ENCODE peak calls at places on chromosomes 12 and 14, in five cellular contexts. One of them, this sample, is unnamed.

GRCh38 chr14:68780358-68781160 is 12.3 kb downstream of the ZFP36L1 start:
- DNase-seq in aorta: peak; percentile 86
- DNase-seq in right atrium auricular region: peak; percentile 82
- DNase-seq in dorsolateral prefrontal cortex: no peak
- DNase-seq in CD4-positive, CD25-positive, alpha-beta regulatory T cell: peak; percentile 20
- DNase-seq in this sample: peak; percentile 90

GRCh38 chr12:2624543-2625266 is 170.1 kb upstream of the FKBP4 start:
- DNase-seq in CD4-positive, CD25-positive, alpha-beta regulatory T cell: no peak
- DNase-seq in right atrium auricular region: no peak
- DNase-seq in dorsolateral prefrontal cortex: no peak
- DNase-seq in aorta: no peak
- DNase-seq in this sample: no peak

GRCh38 chr12:24499151-24500146 is 449.5 kb downstream of the BCAT1 start:
- DNase-seq in aorta: no peak
- DNase-seq in dorsolateral prefrontal cortex: no peak
- DNase-seq in CD4-positive, CD25-positive, alpha-beta regulatory T cell: no peak
- DNase-seq in right atrium auricular region: no peak
- DNase-seq in this sample: peak; percentile 26

GRCh38 chr14:24196071-24197061 is 1.1 kb upstream of the TM9SF1 start:
- DNase-seq in CD4-positive, CD25-positive, alpha-beta regulatory T cell: no peak
- DNase-seq in right atrium auricular region: no peak
- DNase-seq in dorsolateral prefrontal cortex: no peak
- DNase-seq in aorta: no peak
- DNase-seq in this sample: no peak

GRCh38 chr12:21169878-21170472 is 39.0 kb downstream of the SLCO1B1 start:
- DNase-seq in CD4-positive, CD25-positive, alpha-beta regulatory T cell: no peak
- DNase-seq in dorsolateral prefrontal cortex: no peak
- DNase-seq in right atrium auricular region: no peak
- DNase-seq in aorta: no peak
- DNase-seq in this sample: peak; percentile 42

GRCh38 chr12:31325524-31325875 is 450 bp downstream of the SINHCAF start:
- DNase-seq in right atrium auricular region: no peak
- DNase-seq in dorsolateral prefrontal cortex: no peak
- DNase-seq in CD4-positive, CD25-positive, alpha-beta regulatory T cell: no peak
- DNase-seq in aorta: peak; percentile 49
- DNase-seq in this sample: peak; percentile 70

GRCh38 chr14:80425686-80426085 is 214.4 kb upstream of the DIO2 start:
- DNase-seq in aorta: no peak
- DNase-seq in right atrium auricular region: no peak
- DNase-seq in dorsolateral prefrontal cortex: no peak
- DNase-seq in CD4-positive, CD25-positive, alpha-beta regulatory T cell: no peak
- DNase-seq in this sample: no peak

GRCh38 chr12:19520646-19521045 is 81.4 kb downstream of the AEBP2 start:
- DNase-seq in dorsolateral prefrontal cortex: no peak
- DNase-seq in right atrium auricular region: no peak
- DNase-seq in aorta: no peak
- DNase-seq in CD4-positive, CD25-positive, alpha-beta regulatory T cell: no peak
- DNase-seq in this sample: no peak

GRCh38 chr14:51821822-51822221 is 38.6 kb upstream of the GNG2 start:
- DNase-seq in CD4-positive, CD25-positive, alpha-beta regulatory T cell: no peak
- DNase-seq in right atrium auricular region: no peak
- DNase-seq in aorta: no peak
- DNase-seq in dorsolateral prefrontal cortex: no peak
- DNase-seq in this sample: no peak

GRCh38 chr12:116196226-116196625 is 81.3 kb downstream of the MED13L start:
- DNase-seq in CD4-positive, CD25-positive, alpha-beta regulatory T cell: no peak
- DNase-seq in right atrium auricular region: no peak
- DNase-seq in aorta: no peak
- DNase-seq in dorsolateral prefrontal cortex: no peak
- DNase-seq in this sample: no peak

GRCh38 chr14:40796168-40796567 is 810.5 kb upstream of the LRFN5 start:
- DNase-seq in aorta: no peak
- DNase-seq in CD4-positive, CD25-positive, alpha-beta regulatory T cell: no peak
- DNase-seq in dorsolateral prefrontal cortex: no peak
- DNase-seq in right atrium auricular region: no peak
- DNase-seq in this sample: no peak

GRCh38 chr12:128513831-128514230 is 246.9 kb downstream of the TMEM132C start:
- DNase-seq in CD4-positive, CD25-positive, alpha-beta regulatory T cell: no peak
- DNase-seq in dorsolateral prefrontal cortex: no peak
- DNase-seq in right atrium auricular region: no peak
- DNase-seq in aorta: no peak
- DNase-seq in this sample: no peak
- H3K4me3 ChIP-seq in CD4-positive, CD25-positive, alpha-beta regulatory T cell: no peak overlapping the region
- H3K4me3 ChIP-seq in dorsolateral prefrontal cortex: no peak overlapping the region
- H3K4me3 ChIP-seq in right atrium auricular region: no peak overlapping the region
- H3K4me3 ChIP-seq in aorta: no peak overlapping the region
- H3K4me3 ChIP-seq in this sample: no peak overlapping the region

GRCh38 chr12:131130311-131130911 is 176.7 kb downstream of the ADGRD1 start:
- DNase-seq in dorsolateral prefrontal cortex: no peak
- DNase-seq in right atrium auricular region: no peak
- DNase-seq in CD4-positive, CD25-positive, alpha-beta regulatory T cell: no peak
- DNase-seq in aorta: no peak
- DNase-seq in this sample: no peak
- H3K27ac ChIP-seq in dorsolateral prefrontal cortex: no peak overlapping the region
- H3K27ac ChIP-seq in right atrium auricular region: no peak overlapping the region
- H3K27ac ChIP-seq in CD4-positive, CD25-positive, alpha-beta regulatory T cell: no peak overlapping the region
- H3K27ac ChIP-seq in aorta: no peak overlapping the region
- H3K27ac ChIP-seq in this sample: no peak overlapping the region

DNA sequence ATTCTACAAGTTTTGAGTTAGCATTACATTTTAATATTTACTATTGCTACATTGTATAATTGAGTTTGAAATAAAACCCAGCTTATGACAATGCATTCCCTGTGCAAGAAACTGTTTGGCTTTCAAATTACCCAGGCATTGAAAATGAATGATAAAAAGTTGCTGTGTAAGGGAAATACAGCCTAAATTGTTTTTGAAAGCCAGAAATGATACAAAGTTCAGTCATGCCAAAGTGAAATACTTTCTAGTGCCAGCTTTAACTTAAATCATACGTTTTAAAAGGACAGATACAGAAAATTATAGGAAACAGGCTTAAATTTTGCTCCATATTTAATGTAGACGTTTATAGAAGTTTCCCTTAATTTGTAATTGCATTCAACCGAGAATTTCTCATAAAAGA is 2.8 kb downstream of the MGAT2 start:
- DNase-seq in right atrium auricular region: no peak
- DNase-seq in aorta: no peak
- DNase-seq in dorsolateral prefrontal cortex: no peak
- DNase-seq in CD4-positive, CD25-positive, alpha-beta regulatory T cell: no peak
- DNase-seq in this sample: no peak
- H3K4me3 ChIP-seq in right atrium auricular region: no peak overlapping the region
- H3K4me3 ChIP-seq in aorta: no peak overlapping the region
- H3K4me3 ChIP-seq in dorsolateral prefrontal cortex: peak overlapping the region; percentile 98
- H3K4me3 ChIP-seq in CD4-positive, CD25-positive, alpha-beta regulatory T cell: peak overlapping the region; percentile 83
- H3K4me3 ChIP-seq in this sample: no peak overlapping the region

GRCh38 chr12:52909256-52909655 is 4.4 kb upstream of the KRT8 start:
- DNase-seq in aorta: no peak
- DNase-seq in right atrium auricular region: no peak
- DNase-seq in CD4-positive, CD25-positive, alpha-beta regulatory T cell: no peak
- DNase-seq in dorsolateral prefrontal cortex: no peak
- DNase-seq in this sample: no peak

GRCh38 chr12:52909796-52910195 is 4.9 kb upstream of the KRT8 start:
- DNase-seq in aorta: no peak
- DNase-seq in dorsolateral prefrontal cortex: no peak
- DNase-seq in right atrium auricular region: no peak
- DNase-seq in CD4-positive, CD25-positive, alpha-beta regulatory T cell: no peak
- DNase-seq in this sample: no peak

GRCh38 chr12:52906049-52906645 is 1.3 kb upstream of the KRT8 start:
- DNase-seq in dorsolateral prefrontal cortex: no peak
- DNase-seq in CD4-positive, CD25-positive, alpha-beta regulatory T cell: no peak
- DNase-seq in aorta: no peak
- DNase-seq in right atrium auricular region: no peak
- DNase-seq in this sample: no peak

GRCh38 chr12:52910248-52910883 is 5.5 kb upstream of the KRT8 start:
- DNase-seq in right atrium auricular region: no peak
- DNase-seq in CD4-positive, CD25-positive, alpha-beta regulatory T cell: no peak
- DNase-seq in aorta: no peak
- DNase-seq in dorsolateral prefrontal cortex: no peak
- DNase-seq in this sample: no peak

DNA sequence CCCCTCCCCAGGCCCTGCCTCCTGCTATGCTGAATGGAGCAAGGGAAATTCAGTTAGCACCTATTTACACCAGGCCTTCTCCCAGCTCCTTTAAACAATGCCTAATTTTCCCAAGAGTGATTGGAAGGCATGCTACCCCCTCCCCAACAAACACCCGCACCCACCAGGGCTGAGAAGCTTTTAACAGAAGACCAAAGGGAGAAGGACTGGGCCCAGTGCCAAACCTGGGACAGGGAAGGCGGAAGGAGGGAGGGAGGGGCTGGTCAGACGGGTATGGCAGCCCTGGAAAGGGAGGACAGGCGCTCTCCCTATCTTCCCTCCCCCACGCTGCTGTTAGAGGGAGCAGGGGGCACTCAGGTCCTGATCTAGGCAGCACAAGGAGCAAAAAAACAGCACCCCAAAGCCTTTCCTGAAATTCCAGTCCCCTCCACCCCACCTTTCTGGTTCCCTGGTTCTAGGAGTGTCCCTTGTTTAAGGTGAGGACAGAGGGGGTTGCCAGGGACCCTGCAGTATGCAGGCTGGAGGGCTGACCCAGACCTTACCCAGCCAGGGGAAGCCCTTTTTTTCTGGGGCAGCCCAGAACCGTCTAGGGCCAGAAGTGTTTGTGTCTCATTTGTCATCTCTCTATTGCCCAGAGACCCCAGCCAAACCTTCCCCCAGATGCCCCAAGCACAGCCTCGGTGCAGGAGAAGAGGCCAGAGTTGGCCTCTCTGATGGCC is 2.4 kb upstream of the KRT8 start:
- DNase-seq in dorsolateral prefrontal cortex: no peak
- DNase-seq in CD4-positive, CD25-positive, alpha-beta regulatory T cell: no peak
- DNase-seq in right atrium auricular region: no peak
- DNase-seq in aorta: peak; percentile 76
- DNase-seq in this sample: peak; percentile 41
- H3K27ac ChIP-seq in dorsolateral prefrontal cortex: no peak overlapping the region
- H3K27ac ChIP-seq in CD4-positive, CD25-positive, alpha-beta regulatory T cell: no peak overlapping the region
- H3K27ac ChIP-seq in right atrium auricular region: no peak overlapping the region
- H3K27ac ChIP-seq in aorta: no peak overlapping the region
- H3K27ac ChIP-seq in this sample: no peak overlapping the region

GRCh38 chr12:4118017-4118510 is 155.5 kb upstream of the CCND2 start:
- DNase-seq in CD4-positive, CD25-positive, alpha-beta regulatory T cell: peak; percentile 55
- DNase-seq in right atrium auricular region: peak; percentile 60
- DNase-seq in dorsolateral prefrontal cortex: no peak
- DNase-seq in aorta: peak; percentile 76
- DNase-seq in this sample: peak; percentile 78
- H3K4me3 ChIP-seq in CD4-positive, CD25-positive, alpha-beta regulatory T cell: peak overlapping the region; percentile 76
- H3K4me3 ChIP-seq in right atrium auricular region: no peak overlapping the region
- H3K4me3 ChIP-seq in dorsolateral prefrontal cortex: no peak overlapping the region
- H3K4me3 ChIP-seq in aorta: no peak overlapping the region
- H3K4me3 ChIP-seq in this sample: no peak overlapping the region

GRCh38 chr12:95164656-95165055 is 52.6 kb downstream of the FGD6 start:
- DNase-seq in aorta: no peak
- DNase-seq in right atrium auricular region: no peak
- DNase-seq in CD4-positive, CD25-positive, alpha-beta regulatory T cell: no peak
- DNase-seq in dorsolateral prefrontal cortex: no peak
- DNase-seq in this sample: no peak

GRCh38 chr12:95173392-95174251 is 43.6 kb downstream of the FGD6 start:
- DNase-seq in CD4-positive, CD25-positive, alpha-beta regulatory T cell: no peak
- DNase-seq in right atrium auricular region: peak; percentile 81
- DNase-seq in dorsolateral prefrontal cortex: no peak
- DNase-seq in aorta: peak; percentile 69
- DNase-seq in this sample: peak; percentile 82

GRCh38 chr12:95169368-95169767 is 47.9 kb downstream of the FGD6 start:
- DNase-seq in right atrium auricular region: no peak
- DNase-seq in aorta: no peak
- DNase-seq in dorsolateral prefrontal cortex: no peak
- DNase-seq in CD4-positive, CD25-positive, alpha-beta regulatory T cell: no peak
- DNase-seq in this sample: no peak

DNA sequence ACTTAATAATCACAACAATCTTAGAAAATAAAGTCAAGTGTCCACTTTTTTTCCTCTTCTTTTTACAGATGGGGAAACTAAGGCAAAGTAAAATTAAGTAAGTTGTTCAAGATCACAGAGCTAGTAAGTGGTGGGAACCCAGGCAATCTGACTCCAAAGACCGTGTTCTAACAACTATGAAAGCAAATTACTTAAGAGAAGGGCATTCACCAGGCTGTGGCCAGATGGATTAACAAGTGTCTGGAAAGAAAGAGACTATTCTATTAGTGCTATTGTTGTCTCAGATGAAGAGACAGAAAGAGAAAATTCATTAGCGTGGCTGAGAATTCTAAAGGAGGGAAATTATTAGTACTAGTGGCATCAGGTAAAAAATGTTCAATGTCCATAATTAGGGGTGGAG is 48.5 kb downstream of the FGD6 start:
- DNase-seq in dorsolateral prefrontal cortex: no peak
- DNase-seq in aorta: no peak
- DNase-seq in right atrium auricular region: no peak
- DNase-seq in CD4-positive, CD25-positive, alpha-beta regulatory T cell: no peak
- DNase-seq in this sample: no peak
- H3K27ac ChIP-seq in dorsolateral prefrontal cortex: no peak overlapping the region
- H3K27ac ChIP-seq in aorta: no peak overlapping the region
- H3K27ac ChIP-seq in right atrium auricular region: no peak overlapping the region
- H3K27ac ChIP-seq in CD4-positive, CD25-positive, alpha-beta regulatory T cell: no peak overlapping the region
- H3K27ac ChIP-seq in this sample: no peak overlapping the region

DNA sequence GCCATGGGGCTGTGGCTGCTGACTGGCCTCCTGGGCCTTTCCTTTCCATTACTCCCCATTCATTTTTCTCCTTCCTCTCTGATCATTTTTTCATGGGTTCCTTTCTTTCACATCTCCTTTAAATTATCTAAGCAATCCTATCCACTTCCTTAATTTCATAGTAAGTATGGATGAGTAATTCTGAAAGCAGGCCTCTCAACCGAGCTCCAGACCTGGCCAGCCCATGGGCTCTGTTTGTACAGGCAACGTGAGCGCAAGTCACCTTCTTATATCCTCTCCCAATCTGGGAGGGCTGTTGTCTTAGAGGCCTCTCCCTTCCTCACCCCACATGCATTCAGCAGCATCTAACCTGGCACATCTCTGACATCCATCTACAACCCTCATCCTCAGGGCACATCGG is 13.3 kb downstream of the CKAP4 start:
- DNase-seq in dorsolateral prefrontal cortex: no peak
- DNase-seq in CD4-positive, CD25-positive, alpha-beta regulatory T cell: no peak
- DNase-seq in aorta: no peak
- DNase-seq in right atrium auricular region: no peak
- DNase-seq in this sample: no peak
- H3K4me3 ChIP-seq in dorsolateral prefrontal cortex: no peak overlapping the region
- H3K4me3 ChIP-seq in CD4-positive, CD25-positive, alpha-beta regulatory T cell: no peak overlapping the region
- H3K4me3 ChIP-seq in aorta: no peak overlapping the region
- H3K4me3 ChIP-seq in right atrium auricular region: no peak overlapping the region
- H3K4me3 ChIP-seq in this sample: no peak overlapping the region